ENCODE peak calls at places on chromosomes 4 and X, in five cellular contexts. One of them, this sample, is unnamed.

GRCh38 chr4:174136013-174136412 is 147.5 kb downstream of the FBXO8 start:
- DNase-seq in Kasumi-1: no peak
- DNase-seq in GM13977: no peak
- DNase-seq in activated T-cell treated with anti-CD3 and anti-CD28 coated beads, Interleukin-2, amount 50 U/mL, for 4 hours: no peak
- DNase-seq in stimulated activated naive CD8-positive, alpha-beta T cell treated with anti-CD3 and anti-CD28 coated beads, Interleukin-15, Interleukin-2, amounts not matched to agents 100 U/mL and 50 U/mL, for 24 hours: no peak
- DNase-seq in this sample: no peak

GRCh38 chr4:64582492-64582891 is 173.2 kb upstream of the TECRL start:
- DNase-seq in GM13977: no peak
- DNase-seq in stimulated activated naive CD8-positive, alpha-beta T cell treated with anti-CD3 and anti-CD28 coated beads, Interleukin-15, Interleukin-2, amounts not matched to agents 100 U/mL and 50 U/mL, for 24 hours: no peak
- DNase-seq in Kasumi-1: no peak
- DNase-seq in activated T-cell treated with anti-CD3 and anti-CD28 coated beads, Interleukin-2, amount 50 U/mL, for 4 hours: no peak
- DNase-seq in this sample: no peak

GRCh38 chrX:1140236-1140681 is 72.2 kb downstream of the CRLF2 start:
- DNase-seq in Kasumi-1: no peak
- DNase-seq in GM13977: no peak
- DNase-seq in stimulated activated naive CD8-positive, alpha-beta T cell treated with anti-CD3 and anti-CD28 coated beads, Interleukin-15, Interleukin-2, amounts not matched to agents 100 U/mL and 50 U/mL, for 24 hours: no peak
- DNase-seq in activated T-cell treated with anti-CD3 and anti-CD28 coated beads, Interleukin-2, amount 50 U/mL, for 4 hours: no peak
- DNase-seq in this sample: no peak

GRCh38 chr4:38082424-38083374 is 122.5 kb downstream of the PTTG2 start:
- DNase-seq in stimulated activated naive CD8-positive, alpha-beta T cell treated with anti-CD3 and anti-CD28 coated beads, Interleukin-15, Interleukin-2, amounts not matched to agents 100 U/mL and 50 U/mL, for 24 hours: no peak
- DNase-seq in GM13977: no peak
- DNase-seq in activated T-cell treated with anti-CD3 and anti-CD28 coated beads, Interleukin-2, amount 50 U/mL, for 4 hours: no peak
- DNase-seq in Kasumi-1: no peak
- DNase-seq in this sample: no peak

GRCh38 chr4:26802790-26803189 is 57.9 kb upstream of the STIM2 start:
- DNase-seq in activated T-cell treated with anti-CD3 and anti-CD28 coated beads, Interleukin-2, amount 50 U/mL, for 4 hours: no peak
- DNase-seq in stimulated activated naive CD8-positive, alpha-beta T cell treated with anti-CD3 and anti-CD28 coated beads, Interleukin-15, Interleukin-2, amounts not matched to agents 100 U/mL and 50 U/mL, for 24 hours: no peak
- DNase-seq in Kasumi-1: no peak
- DNase-seq in GM13977: no peak
- DNase-seq in this sample: no peak

GRCh38 chrX:2334237-2334636 is 166.5 kb downstream of the DHRSX start:
- DNase-seq in activated T-cell treated with anti-CD3 and anti-CD28 coated beads, Interleukin-2, amount 50 U/mL, for 4 hours: no peak
- DNase-seq in stimulated activated naive CD8-positive, alpha-beta T cell treated with anti-CD3 and anti-CD28 coated beads, Interleukin-15, Interleukin-2, amounts not matched to agents 100 U/mL and 50 U/mL, for 24 hours: no peak
- DNase-seq in GM13977: no peak
- DNase-seq in Kasumi-1: no peak
- DNase-seq in this sample: no peak

GRCh38 chrX:41333744-41333993 is 293 bp upstream of the DDX3X start:
- DNase-seq in GM13977: peak; percentile 86
- DNase-seq in Kasumi-1: peak; percentile 79
- DNase-seq in activated T-cell treated with anti-CD3 and anti-CD28 coated beads, Interleukin-2, amount 50 U/mL, for 4 hours: peak; percentile 77
- DNase-seq in stimulated activated naive CD8-positive, alpha-beta T cell treated with anti-CD3 and anti-CD28 coated beads, Interleukin-15, Interleukin-2, amounts not matched to agents 100 U/mL and 50 U/mL, for 24 hours: no peak
- DNase-seq in this sample: peak; percentile 93

GRCh38 chr4:108851346-108851745 is 88.5 kb upstream of the ETNPPL start:
- DNase-seq in Kasumi-1: no peak
- DNase-seq in GM13977: no peak
- DNase-seq in activated T-cell treated with anti-CD3 and anti-CD28 coated beads, Interleukin-2, amount 50 U/mL, for 4 hours: no peak
- DNase-seq in stimulated activated naive CD8-positive, alpha-beta T cell treated with anti-CD3 and anti-CD28 coated beads, Interleukin-15, Interleukin-2, amounts not matched to agents 100 U/mL and 50 U/mL, for 24 hours: no peak
- DNase-seq in this sample: no peak

GRCh38 chr4:139872274-139872673 is 206.7 kb downstream of the MGST2 start:
- DNase-seq in stimulated activated naive CD8-positive, alpha-beta T cell treated with anti-CD3 and anti-CD28 coated beads, Interleukin-15, Interleukin-2, amounts not matched to agents 100 U/mL and 50 U/mL, for 24 hours: no peak
- DNase-seq in GM13977: no peak
- DNase-seq in activated T-cell treated with anti-CD3 and anti-CD28 coated beads, Interleukin-2, amount 50 U/mL, for 4 hours: no peak
- DNase-seq in Kasumi-1: peak; percentile 95
- DNase-seq in this sample: no peak

GRCh38 chr4:140185725-140186124 is 31.7 kb upstream of the MAML3 start:
- DNase-seq in activated T-cell treated with anti-CD3 and anti-CD28 coated beads, Interleukin-2, amount 50 U/mL, for 4 hours: no peak
- DNase-seq in GM13977: no peak
- DNase-seq in stimulated activated naive CD8-positive, alpha-beta T cell treated with anti-CD3 and anti-CD28 coated beads, Interleukin-15, Interleukin-2, amounts not matched to agents 100 U/mL and 50 U/mL, for 24 hours: no peak
- DNase-seq in Kasumi-1: no peak
- DNase-seq in this sample: no peak

GRCh38 chr4:41363384-41363981 is 106.8 kb downstream of the UCHL1 start:
- DNase-seq in stimulated activated naive CD8-positive, alpha-beta T cell treated with anti-CD3 and anti-CD28 coated beads, Interleukin-15, Interleukin-2, amounts not matched to agents 100 U/mL and 50 U/mL, for 24 hours: no peak
- DNase-seq in GM13977: no peak
- DNase-seq in activated T-cell treated with anti-CD3 and anti-CD28 coated beads, Interleukin-2, amount 50 U/mL, for 4 hours: no peak
- DNase-seq in Kasumi-1: no peak
- DNase-seq in this sample: no peak

GRCh38 chr4:117783716-117784115 is 250.6 kb upstream of the NDST3 start:
- DNase-seq in activated T-cell treated with anti-CD3 and anti-CD28 coated beads, Interleukin-2, amount 50 U/mL, for 4 hours: no peak
- DNase-seq in GM13977: no peak
- DNase-seq in stimulated activated naive CD8-positive, alpha-beta T cell treated with anti-CD3 and anti-CD28 coated beads, Interleukin-15, Interleukin-2, amounts not matched to agents 100 U/mL and 50 U/mL, for 24 hours: no peak
- DNase-seq in Kasumi-1: no peak
- DNase-seq in this sample: no peak

GRCh38 chr4:98518555-98519267 is 139.7 kb downstream of the TSPAN5 start:
- DNase-seq in Kasumi-1: no peak
- DNase-seq in GM13977: peak; percentile 23
- DNase-seq in stimulated activated naive CD8-positive, alpha-beta T cell treated with anti-CD3 and anti-CD28 coated beads, Interleukin-15, Interleukin-2, amounts not matched to agents 100 U/mL and 50 U/mL, for 24 hours: peak; percentile 19
- DNase-seq in activated T-cell treated with anti-CD3 and anti-CD28 coated beads, Interleukin-2, amount 50 U/mL, for 4 hours: no peak
- DNase-seq in this sample: no peak

GRCh38 chrX:37348237-37349130 is 680 bp upstream of the PRRG1 start:
- DNase-seq in Kasumi-1: no peak
- DNase-seq in activated T-cell treated with anti-CD3 and anti-CD28 coated beads, Interleukin-2, amount 50 U/mL, for 4 hours: no peak
- DNase-seq in GM13977: no peak
- DNase-seq in stimulated activated naive CD8-positive, alpha-beta T cell treated with anti-CD3 and anti-CD28 coated beads, Interleukin-15, Interleukin-2, amounts not matched to agents 100 U/mL and 50 U/mL, for 24 hours: no peak
- DNase-seq in this sample: no peak

GRCh38 chr4:72817012-72817411 is 248.0 kb upstream of the ADAMTS3 start:
- DNase-seq in activated T-cell treated with anti-CD3 and anti-CD28 coated beads, Interleukin-2, amount 50 U/mL, for 4 hours: no peak
- DNase-seq in stimulated activated naive CD8-positive, alpha-beta T cell treated with anti-CD3 and anti-CD28 coated beads, Interleukin-15, Interleukin-2, amounts not matched to agents 100 U/mL and 50 U/mL, for 24 hours: no peak
- DNase-seq in GM13977: no peak
- DNase-seq in Kasumi-1: peak; percentile 43
- DNase-seq in this sample: no peak

GRCh38 chr4:15042529-15043167 is 40.4 kb downstream of the CPEB2 start:
- DNase-seq in Kasumi-1: no peak
- DNase-seq in activated T-cell treated with anti-CD3 and anti-CD28 coated beads, Interleukin-2, amount 50 U/mL, for 4 hours: no peak
- DNase-seq in GM13977: no peak
- DNase-seq in stimulated activated naive CD8-positive, alpha-beta T cell treated with anti-CD3 and anti-CD28 coated beads, Interleukin-15, Interleukin-2, amounts not matched to agents 100 U/mL and 50 U/mL, for 24 hours: no peak
- DNase-seq in this sample: no peak

GRCh38 chr4:87251104-87251503 is 30.7 kb upstream of the KLHL8 start:
- DNase-seq in activated T-cell treated with anti-CD3 and anti-CD28 coated beads, Interleukin-2, amount 50 U/mL, for 4 hours: no peak
- DNase-seq in Kasumi-1: no peak
- DNase-seq in stimulated activated naive CD8-positive, alpha-beta T cell treated with anti-CD3 and anti-CD28 coated beads, Interleukin-15, Interleukin-2, amounts not matched to agents 100 U/mL and 50 U/mL, for 24 hours: no peak
- DNase-seq in GM13977: no peak
- DNase-seq in this sample: no peak

GRCh38 chr4:119715490-119716445 is 87.2 kb upstream of the PDE5A start:
- DNase-seq in stimulated activated naive CD8-positive, alpha-beta T cell treated with anti-CD3 and anti-CD28 coated beads, Interleukin-15, Interleukin-2, amounts not matched to agents 100 U/mL and 50 U/mL, for 24 hours: no peak
- DNase-seq in GM13977: no peak
- DNase-seq in activated T-cell treated with anti-CD3 and anti-CD28 coated beads, Interleukin-2, amount 50 U/mL, for 4 hours: no peak
- DNase-seq in Kasumi-1: no peak
- DNase-seq in this sample: no peak

GRCh38 chr4:52507774-52508173 is 151.3 kb downstream of the USP46 start:
- DNase-seq in GM13977: no peak
- DNase-seq in Kasumi-1: no peak
- DNase-seq in stimulated activated naive CD8-positive, alpha-beta T cell treated with anti-CD3 and anti-CD28 coated beads, Interleukin-15, Interleukin-2, amounts not matched to agents 100 U/mL and 50 U/mL, for 24 hours: no peak
- DNase-seq in activated T-cell treated with anti-CD3 and anti-CD28 coated beads, Interleukin-2, amount 50 U/mL, for 4 hours: no peak
- DNase-seq in this sample: no peak

GRCh38 chr4:155738548-155738947 is 20.3 kb upstream of the GUCY1B1 start:
- DNase-seq in GM13977: no peak
- DNase-seq in stimulated activated naive CD8-positive, alpha-beta T cell treated with anti-CD3 and anti-CD28 coated beads, Interleukin-15, Interleukin-2, amounts not matched to agents 100 U/mL and 50 U/mL, for 24 hours: no peak
- DNase-seq in activated T-cell treated with anti-CD3 and anti-CD28 coated beads, Interleukin-2, amount 50 U/mL, for 4 hours: no peak
- DNase-seq in Kasumi-1: no peak
- DNase-seq in this sample: no peak

GRCh38 chr4:1970926-1971325 is 37.8 kb downstream of the NELFA start:
- DNase-seq in stimulated activated naive CD8-positive, alpha-beta T cell treated with anti-CD3 and anti-CD28 coated beads, Interleukin-15, Interleukin-2, amounts not matched to agents 100 U/mL and 50 U/mL, for 24 hours: no peak
- DNase-seq in Kasumi-1: no peak
- DNase-seq in GM13977: no peak
- DNase-seq in activated T-cell treated with anti-CD3 and anti-CD28 coated beads, Interleukin-2, amount 50 U/mL, for 4 hours: no peak
- DNase-seq in this sample: no peak

GRCh38 chr4:155025762-155026457 is 182.5 kb upstream of the NPY2R start:
- DNase-seq in GM13977: no peak
- DNase-seq in stimulated activated naive CD8-positive, alpha-beta T cell treated with anti-CD3 and anti-CD28 coated beads, Interleukin-15, Interleukin-2, amounts not matched to agents 100 U/mL and 50 U/mL, for 24 hours: peak; percentile 25
- DNase-seq in activated T-cell treated with anti-CD3 and anti-CD28 coated beads, Interleukin-2, amount 50 U/mL, for 4 hours: no peak
- DNase-seq in Kasumi-1: no peak
- DNase-seq in this sample: no peak

GRCh38 chr4:90357117-90357710 is 230.0 kb downstream of the CCSER1 start:
- DNase-seq in activated T-cell treated with anti-CD3 and anti-CD28 coated beads, Interleukin-2, amount 50 U/mL, for 4 hours: no peak
- DNase-seq in Kasumi-1: peak; percentile 73
- DNase-seq in stimulated activated naive CD8-positive, alpha-beta T cell treated with anti-CD3 and anti-CD28 coated beads, Interleukin-15, Interleukin-2, amounts not matched to agents 100 U/mL and 50 U/mL, for 24 hours: no peak
- DNase-seq in GM13977: peak; percentile 14
- DNase-seq in this sample: peak; percentile 13

GRCh38 chr4:139692300-139693012 is 26.8 kb downstream of the MGST2 start:
- DNase-seq in Kasumi-1: peak; percentile 38
- DNase-seq in GM13977: no peak
- DNase-seq in stimulated activated naive CD8-positive, alpha-beta T cell treated with anti-CD3 and anti-CD28 coated beads, Interleukin-15, Interleukin-2, amounts not matched to agents 100 U/mL and 50 U/mL, for 24 hours: no peak
- DNase-seq in activated T-cell treated with anti-CD3 and anti-CD28 coated beads, Interleukin-2, amount 50 U/mL, for 4 hours: no peak
- DNase-seq in this sample: no peak

GRCh38 chrX:86133761-86134160 is 14.5 kb upstream of the DACH2 start:
- DNase-seq in activated T-cell treated with anti-CD3 and anti-CD28 coated beads, Interleukin-2, amount 50 U/mL, for 4 hours: no peak
- DNase-seq in Kasumi-1: peak; percentile 34
- DNase-seq in GM13977: no peak
- DNase-seq in stimulated activated naive CD8-positive, alpha-beta T cell treated with anti-CD3 and anti-CD28 coated beads, Interleukin-15, Interleukin-2, amounts not matched to agents 100 U/mL and 50 U/mL, for 24 hours: no peak
- DNase-seq in this sample: no peak

GRCh38 chr4:3344596-3344995 is 51.8 kb downstream of the RGS12 start:
- DNase-seq in activated T-cell treated with anti-CD3 and anti-CD28 coated beads, Interleukin-2, amount 50 U/mL, for 4 hours: no peak
- DNase-seq in GM13977: no peak
- DNase-seq in stimulated activated naive CD8-positive, alpha-beta T cell treated with anti-CD3 and anti-CD28 coated beads, Interleukin-15, Interleukin-2, amounts not matched to agents 100 U/mL and 50 U/mL, for 24 hours: no peak
- DNase-seq in Kasumi-1: no peak
- DNase-seq in this sample: no peak

GRCh38 chr4:68375667-68376559 is 26.0 kb upstream of the YTHDC1 start:
- DNase-seq in GM13977: peak; percentile 56
- DNase-seq in activated T-cell treated with anti-CD3 and anti-CD28 coated beads, Interleukin-2, amount 50 U/mL, for 4 hours: peak; percentile 16
- DNase-seq in Kasumi-1: peak; percentile 89
- DNase-seq in stimulated activated naive CD8-positive, alpha-beta T cell treated with anti-CD3 and anti-CD28 coated beads, Interleukin-15, Interleukin-2, amounts not matched to agents 100 U/mL and 50 U/mL, for 24 hours: peak; percentile 19
- DNase-seq in this sample: peak; percentile 74

GRCh38 chrX:40090050-40090804 is 7.5 kb downstream of the BCOR start:
- DNase-seq in stimulated activated naive CD8-positive, alpha-beta T cell treated with anti-CD3 and anti-CD28 coated beads, Interleukin-15, Interleukin-2, amounts not matched to agents 100 U/mL and 50 U/mL, for 24 hours: no peak
- DNase-seq in Kasumi-1: no peak
- DNase-seq in GM13977: no peak
- DNase-seq in activated T-cell treated with anti-CD3 and anti-CD28 coated beads, Interleukin-2, amount 50 U/mL, for 4 hours: no peak
- DNase-seq in this sample: no peak

GRCh38 chr4:169846396-169846795 is 88.7 kb upstream of the HPF1 start:
- DNase-seq in GM13977: no peak
- DNase-seq in stimulated activated naive CD8-positive, alpha-beta T cell treated with anti-CD3 and anti-CD28 coated beads, Interleukin-15, Interleukin-2, amounts not matched to agents 100 U/mL and 50 U/mL, for 24 hours: no peak
- DNase-seq in Kasumi-1: no peak
- DNase-seq in activated T-cell treated with anti-CD3 and anti-CD28 coated beads, Interleukin-2, amount 50 U/mL, for 4 hours: no peak
- DNase-seq in this sample: no peak

GRCh38 chr4:8077181-8078108 is 81.2 kb downstream of the ABLIM2 start:
- DNase-seq in Kasumi-1: no peak
- DNase-seq in stimulated activated naive CD8-positive, alpha-beta T cell treated with anti-CD3 and anti-CD28 coated beads, Interleukin-15, Interleukin-2, amounts not matched to agents 100 U/mL and 50 U/mL, for 24 hours: no peak
- DNase-seq in activated T-cell treated with anti-CD3 and anti-CD28 coated beads, Interleukin-2, amount 50 U/mL, for 4 hours: no peak
- DNase-seq in GM13977: no peak
- DNase-seq in this sample: no peak

GRCh38 chrX:48934581-48935331 is 15.9 kb upstream of the PIM2 start:
- DNase-seq in Kasumi-1: no peak
- DNase-seq in GM13977: no peak
- DNase-seq in activated T-cell treated with anti-CD3 and anti-CD28 coated beads, Interleukin-2, amount 50 U/mL, for 4 hours: no peak
- DNase-seq in stimulated activated naive CD8-positive, alpha-beta T cell treated with anti-CD3 and anti-CD28 coated beads, Interleukin-15, Interleukin-2, amounts not matched to agents 100 U/mL and 50 U/mL, for 24 hours: peak; percentile 42
- DNase-seq in this sample: peak; percentile 73

GRCh38 chr4:18593297-18594002 is 571.9 kb upstream of the LCORL start:
- DNase-seq in Kasumi-1: peak; percentile 80
- DNase-seq in stimulated activated naive CD8-positive, alpha-beta T cell treated with anti-CD3 and anti-CD28 coated beads, Interleukin-15, Interleukin-2, amounts not matched to agents 100 U/mL and 50 U/mL, for 24 hours: peak; percentile 29
- DNase-seq in GM13977: peak; percentile 60
- DNase-seq in activated T-cell treated with anti-CD3 and anti-CD28 coated beads, Interleukin-2, amount 50 U/mL, for 4 hours: peak; percentile 18
- DNase-seq in this sample: peak; percentile 58

GRCh38 chr4:118344801-118345200 is 8.0 kb downstream of the PRSS12 start:
- DNase-seq in Kasumi-1: no peak
- DNase-seq in stimulated activated naive CD8-positive, alpha-beta T cell treated with anti-CD3 and anti-CD28 coated beads, Interleukin-15, Interleukin-2, amounts not matched to agents 100 U/mL and 50 U/mL, for 24 hours: no peak
- DNase-seq in activated T-cell treated with anti-CD3 and anti-CD28 coated beads, Interleukin-2, amount 50 U/mL, for 4 hours: no peak
- DNase-seq in GM13977: no peak
- DNase-seq in this sample: no peak

GRCh38 chr4:135927651-135928050 is 1604.6 kb downstream of the PCDH18 start:
- DNase-seq in stimulated activated naive CD8-positive, alpha-beta T cell treated with anti-CD3 and anti-CD28 coated beads, Interleukin-15, Interleukin-2, amounts not matched to agents 100 U/mL and 50 U/mL, for 24 hours: no peak
- DNase-seq in Kasumi-1: no peak
- DNase-seq in GM13977: no peak
- DNase-seq in activated T-cell treated with anti-CD3 and anti-CD28 coated beads, Interleukin-2, amount 50 U/mL, for 4 hours: no peak
- DNase-seq in this sample: no peak

GRCh38 chr4:139014391-139015268 is 951 bp upstream of the NOCT start:
- DNase-seq in stimulated activated naive CD8-positive, alpha-beta T cell treated with anti-CD3 and anti-CD28 coated beads, Interleukin-15, Interleukin-2, amounts not matched to agents 100 U/mL and 50 U/mL, for 24 hours: no peak
- DNase-seq in activated T-cell treated with anti-CD3 and anti-CD28 coated beads, Interleukin-2, amount 50 U/mL, for 4 hours: no peak
- DNase-seq in Kasumi-1: no peak
- DNase-seq in GM13977: peak; percentile 48
- DNase-seq in this sample: peak; percentile 52

GRCh38 chr4:102103368-102103767 is 241.9 kb downstream of the SLC39A8 start:
- DNase-seq in stimulated activated naive CD8-positive, alpha-beta T cell treated with anti-CD3 and anti-CD28 coated beads, Interleukin-15, Interleukin-2, amounts not matched to agents 100 U/mL and 50 U/mL, for 24 hours: no peak
- DNase-seq in Kasumi-1: no peak
- DNase-seq in activated T-cell treated with anti-CD3 and anti-CD28 coated beads, Interleukin-2, amount 50 U/mL, for 4 hours: no peak
- DNase-seq in GM13977: no peak
- DNase-seq in this sample: no peak

GRCh38 chrX:130426531-130426930 is 24.7 kb downstream of the RBMX2 start:
- DNase-seq in stimulated activated naive CD8-positive, alpha-beta T cell treated with anti-CD3 and anti-CD28 coated beads, Interleukin-15, Interleukin-2, amounts not matched to agents 100 U/mL and 50 U/mL, for 24 hours: no peak
- DNase-seq in GM13977: no peak
- DNase-seq in activated T-cell treated with anti-CD3 and anti-CD28 coated beads, Interleukin-2, amount 50 U/mL, for 4 hours: no peak
- DNase-seq in Kasumi-1: no peak
- DNase-seq in this sample: no peak

This sample was measured in CD4-positive, CD25-positive, alpha-beta regulatory T cell.